ENCODE peak calls at places on chromosomes 3 and 15, in eight cellular contexts. One of them, this sample, is unnamed.

GRCh38 chr3:186598108-186598784 is 14.6 kb upstream of the AHSG start:
- DNase-seq in HFF-Myc: no peak
- DNase-seq in GM10248: no peak
- DNase-seq in psoas muscle: no peak
- DNase-seq in H1: no peak
- DNase-seq in cardiac fibroblast: peak; percentile 77
- DNase-seq in hepatocyte: peak; percentile 49
- DNase-seq in fibroblast of lung: no peak
- DNase-seq in this sample: no peak

GRCh38 chr15:43775411-43775965 is 1.3 kb downstream of the ELL3 start:
- DNase-seq in GM10248: no peak
- DNase-seq in psoas muscle: peak; percentile 66
- DNase-seq in cardiac fibroblast: no peak
- DNase-seq in hepatocyte: peak; percentile 85
- DNase-seq in H1: peak; percentile 66
- DNase-seq in HFF-Myc: peak; percentile 44
- DNase-seq in fibroblast of lung: peak; percentile 30
- DNase-seq in this sample: no peak

GRCh38 chr3:104291437-104291851 is 1075.3 kb upstream of the ALCAM start:
- DNase-seq in cardiac fibroblast: no peak
- DNase-seq in GM10248: no peak
- DNase-seq in HFF-Myc: no peak
- DNase-seq in fibroblast of lung: peak; percentile 15
- DNase-seq in hepatocyte: no peak
- DNase-seq in psoas muscle: no peak
- DNase-seq in H1: no peak
- DNase-seq in this sample: no peak

GRCh38 chr3:162738778-162739177 is 1242.2 kb downstream of the OTOL1 start:
- DNase-seq in GM10248: no peak
- DNase-seq in cardiac fibroblast: no peak
- DNase-seq in H1: no peak
- DNase-seq in psoas muscle: no peak
- DNase-seq in HFF-Myc: no peak
- DNase-seq in fibroblast of lung: no peak
- DNase-seq in hepatocyte: no peak
- DNase-seq in this sample: no peak

GRCh38 chr3:66029443-66029842 is 9.3 kb downstream of the MAGI1 start:
- DNase-seq in hepatocyte: no peak
- DNase-seq in GM10248: no peak
- DNase-seq in HFF-Myc: no peak
- DNase-seq in psoas muscle: no peak
- DNase-seq in fibroblast of lung: no peak
- DNase-seq in cardiac fibroblast: no peak
- DNase-seq in H1: no peak
- DNase-seq in this sample: no peak

GRCh38 chr15:41849204-41849603 is 10.6 kb downstream of the PLA2G4B start:
- DNase-seq in hepatocyte: no peak
- DNase-seq in fibroblast of lung: no peak
- DNase-seq in H1: no peak
- DNase-seq in cardiac fibroblast: no peak
- DNase-seq in psoas muscle: no peak
- DNase-seq in GM10248: no peak
- DNase-seq in HFF-Myc: no peak
- DNase-seq in this sample: no peak

GRCh38 chr15:34688699-34689098 is 66.1 kb downstream of the GJD2 start:
- DNase-seq in hepatocyte: no peak
- DNase-seq in H1: no peak
- DNase-seq in GM10248: no peak
- DNase-seq in cardiac fibroblast: no peak
- DNase-seq in HFF-Myc: no peak
- DNase-seq in psoas muscle: no peak
- DNase-seq in fibroblast of lung: no peak
- DNase-seq in this sample: no peak

GRCh38 chr3:15794842-15795562 is 2.8 kb downstream of the ANKRD28 start:
- DNase-seq in H1: no peak
- DNase-seq in GM10248: no peak
- DNase-seq in hepatocyte: no peak
- DNase-seq in cardiac fibroblast: peak; percentile 59
- DNase-seq in HFF-Myc: no peak
- DNase-seq in fibroblast of lung: peak; percentile 51
- DNase-seq in psoas muscle: no peak
- DNase-seq in this sample: no peak

GRCh38 chr3:58419782-58420512 is 13.7 kb downstream of the PDHB start:
- DNase-seq in hepatocyte: no peak
- DNase-seq in HFF-Myc: no peak
- DNase-seq in fibroblast of lung: peak; percentile 58
- DNase-seq in GM10248: peak; percentile 28
- DNase-seq in psoas muscle: peak; percentile 79
- DNase-seq in cardiac fibroblast: peak; percentile 79
- DNase-seq in H1: no peak
- DNase-seq in this sample: no peak

GRCh38 chr3:58424613-58425012 is 9.0 kb downstream of the PDHB start:
- DNase-seq in HFF-Myc: no peak
- DNase-seq in psoas muscle: no peak
- DNase-seq in fibroblast of lung: no peak
- DNase-seq in H1: no peak
- DNase-seq in cardiac fibroblast: no peak
- DNase-seq in hepatocyte: no peak
- DNase-seq in GM10248: no peak
- DNase-seq in this sample: no peak

GRCh38 chr3:58425782-58426181 is 7.8 kb downstream of the PDHB start:
- DNase-seq in cardiac fibroblast: no peak
- DNase-seq in HFF-Myc: no peak
- DNase-seq in H1: no peak
- DNase-seq in GM10248: no peak
- DNase-seq in hepatocyte: no peak
- DNase-seq in fibroblast of lung: no peak
- DNase-seq in psoas muscle: no peak
- DNase-seq in this sample: no peak

GRCh38 chr3:58421004-58421403 is 12.6 kb downstream of the PDHB start:
- DNase-seq in HFF-Myc: no peak
- DNase-seq in cardiac fibroblast: no peak
- DNase-seq in fibroblast of lung: no peak
- DNase-seq in hepatocyte: no peak
- DNase-seq in GM10248: no peak
- DNase-seq in H1: no peak
- DNase-seq in psoas muscle: no peak
- DNase-seq in this sample: no peak

GRCh38 chr3:58422756-58423324 is 10.8 kb downstream of the PDHB start:
- DNase-seq in HFF-Myc: no peak
- DNase-seq in H1: no peak
- DNase-seq in cardiac fibroblast: peak; percentile 70
- DNase-seq in GM10248: no peak
- DNase-seq in psoas muscle: no peak
- DNase-seq in hepatocyte: peak; percentile 32
- DNase-seq in fibroblast of lung: peak; percentile 35
- DNase-seq in this sample: no peak
- TF ChIP-seq CTCF in HFF-Myc: peak; percentile 23
- TF ChIP-seq CTCF in H1: peak; percentile 54
- TF ChIP-seq CTCF in cardiac fibroblast: peak; percentile 21
- TF ChIP-seq CTCF in GM10248: no peak
- TF ChIP-seq CTCF in psoas muscle: peak; percentile 10
- TF ChIP-seq CTCF in hepatocyte: peak; percentile 24
- TF ChIP-seq CTCF in fibroblast of lung: peak; percentile 36
- TF ChIP-seq CTCF in this sample: no peak

GRCh38 chr15:92059036-92059970 is 205.8 kb downstream of the SLCO3A1 start:
- DNase-seq in fibroblast of lung: no peak
- DNase-seq in hepatocyte: no peak
- DNase-seq in H1: no peak
- DNase-seq in psoas muscle: no peak
- DNase-seq in cardiac fibroblast: no peak
- DNase-seq in GM10248: no peak
- DNase-seq in HFF-Myc: no peak
- DNase-seq in this sample: no peak

GRCh38 chr15:92062505-92062904 is 209.0 kb downstream of the SLCO3A1 start:
- DNase-seq in H1: no peak
- DNase-seq in cardiac fibroblast: no peak
- DNase-seq in psoas muscle: no peak
- DNase-seq in fibroblast of lung: no peak
- DNase-seq in hepatocyte: no peak
- DNase-seq in GM10248: no peak
- DNase-seq in HFF-Myc: no peak
- DNase-seq in this sample: no peak

GRCh38 chr15:92056875-92057274 is 203.4 kb downstream of the SLCO3A1 start:
- DNase-seq in GM10248: no peak
- DNase-seq in cardiac fibroblast: no peak
- DNase-seq in HFF-Myc: no peak
- DNase-seq in hepatocyte: no peak
- DNase-seq in H1: no peak
- DNase-seq in fibroblast of lung: no peak
- DNase-seq in psoas muscle: no peak
- DNase-seq in this sample: no peak

GRCh38 chr15:92061511-92062200 is 208.1 kb downstream of the SLCO3A1 start:
- DNase-seq in hepatocyte: no peak
- DNase-seq in GM10248: no peak
- DNase-seq in cardiac fibroblast: no peak
- DNase-seq in fibroblast of lung: no peak
- DNase-seq in H1: no peak
- DNase-seq in HFF-Myc: no peak
- DNase-seq in psoas muscle: no peak
- DNase-seq in this sample: no peak
- TF ChIP-seq CTCF in hepatocyte: no peak
- TF ChIP-seq CTCF in GM10248: no peak
- TF ChIP-seq CTCF in cardiac fibroblast: no peak
- TF ChIP-seq CTCF in fibroblast of lung: no peak
- TF ChIP-seq CTCF in H1: no peak
- TF ChIP-seq CTCF in HFF-Myc: no peak
- TF ChIP-seq CTCF in psoas muscle: no peak
- TF ChIP-seq CTCF in this sample: no peak

GRCh38 chr15:52805351-52806283 is 15.5 kb upstream of the ONECUT1 start:
- DNase-seq in psoas muscle: peak; percentile 53
- DNase-seq in hepatocyte: no peak
- DNase-seq in cardiac fibroblast: no peak
- DNase-seq in fibroblast of lung: no peak
- DNase-seq in HFF-Myc: no peak
- DNase-seq in H1: peak; percentile 78
- DNase-seq in GM10248: no peak
- DNase-seq in this sample: no peak
- TF ChIP-seq CTCF in psoas muscle: no peak
- TF ChIP-seq CTCF in hepatocyte: no peak
- TF ChIP-seq CTCF in cardiac fibroblast: peak; percentile 11
- TF ChIP-seq CTCF in fibroblast of lung: no peak
- TF ChIP-seq CTCF in HFF-Myc: no peak
- TF ChIP-seq CTCF in H1: peak; percentile 70
- TF ChIP-seq CTCF in GM10248: no peak
- TF ChIP-seq CTCF in this sample: no peak

DNA sequence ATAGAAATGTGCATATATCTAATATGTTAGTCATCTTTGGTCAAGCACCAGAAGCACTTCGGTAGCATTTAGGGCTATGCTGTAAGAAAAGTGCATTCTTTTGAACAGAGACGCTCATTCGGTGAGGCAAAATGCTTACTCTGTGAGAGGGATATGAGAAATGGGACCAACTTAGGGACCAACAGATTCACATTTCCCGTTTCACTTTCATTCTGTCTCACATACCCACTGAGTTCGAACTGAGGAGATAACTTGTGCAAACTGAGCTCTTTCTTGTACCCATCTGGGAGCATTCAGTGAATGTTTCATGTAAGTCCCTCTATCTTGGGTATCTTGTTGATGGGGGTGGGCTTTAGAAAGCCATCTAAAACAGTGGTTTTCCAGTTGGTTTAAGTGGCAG is 135.3 kb downstream of the FEZF2 start:
- DNase-seq in cardiac fibroblast: no peak
- DNase-seq in HFF-Myc: no peak
- DNase-seq in fibroblast of lung: no peak
- DNase-seq in H1: no peak
- DNase-seq in GM10248: no peak
- DNase-seq in psoas muscle: no peak
- DNase-seq in hepatocyte: no peak
- DNase-seq in this sample: no peak
- TF ChIP-seq CTCF in cardiac fibroblast: no peak
- TF ChIP-seq CTCF in HFF-Myc: no peak
- TF ChIP-seq CTCF in fibroblast of lung: no peak
- TF ChIP-seq CTCF in H1: no peak
- TF ChIP-seq CTCF in GM10248: no peak
- TF ChIP-seq CTCF in psoas muscle: no peak
- TF ChIP-seq CTCF in hepatocyte: no peak
- TF ChIP-seq CTCF in this sample: no peak

GRCh38 chr3:150180349-150180748 is 209.7 kb upstream of the PFN2 start:
- DNase-seq in H1: no peak
- DNase-seq in cardiac fibroblast: peak; percentile 80
- DNase-seq in fibroblast of lung: peak; percentile 90
- DNase-seq in GM10248: no peak
- DNase-seq in hepatocyte: peak; percentile 49
- DNase-seq in HFF-Myc: peak; percentile 56
- DNase-seq in psoas muscle: no peak
- DNase-seq in this sample: no peak

GRCh38 chr3:150184426-150185071 is 213.9 kb upstream of the PFN2 start:
- DNase-seq in HFF-Myc: no peak
- DNase-seq in hepatocyte: peak; percentile 33
- DNase-seq in fibroblast of lung: peak; percentile 56
- DNase-seq in H1: no peak
- DNase-seq in GM10248: no peak
- DNase-seq in cardiac fibroblast: peak; percentile 33
- DNase-seq in psoas muscle: no peak
- DNase-seq in this sample: no peak

GRCh38 chr3:150177673-150178378 is 207.1 kb upstream of the PFN2 start:
- DNase-seq in GM10248: no peak
- DNase-seq in HFF-Myc: peak; percentile 50
- DNase-seq in cardiac fibroblast: peak; percentile 17
- DNase-seq in fibroblast of lung: peak; percentile 43
- DNase-seq in H1: no peak
- DNase-seq in hepatocyte: no peak
- DNase-seq in psoas muscle: no peak
- DNase-seq in this sample: no peak

GRCh38 chr3:150179330-150179729 is 208.6 kb upstream of the PFN2 start:
- DNase-seq in HFF-Myc: no peak
- DNase-seq in GM10248: no peak
- DNase-seq in fibroblast of lung: no peak
- DNase-seq in H1: no peak
- DNase-seq in psoas muscle: no peak
- DNase-seq in hepatocyte: no peak
- DNase-seq in cardiac fibroblast: no peak
- DNase-seq in this sample: no peak

DNA sequence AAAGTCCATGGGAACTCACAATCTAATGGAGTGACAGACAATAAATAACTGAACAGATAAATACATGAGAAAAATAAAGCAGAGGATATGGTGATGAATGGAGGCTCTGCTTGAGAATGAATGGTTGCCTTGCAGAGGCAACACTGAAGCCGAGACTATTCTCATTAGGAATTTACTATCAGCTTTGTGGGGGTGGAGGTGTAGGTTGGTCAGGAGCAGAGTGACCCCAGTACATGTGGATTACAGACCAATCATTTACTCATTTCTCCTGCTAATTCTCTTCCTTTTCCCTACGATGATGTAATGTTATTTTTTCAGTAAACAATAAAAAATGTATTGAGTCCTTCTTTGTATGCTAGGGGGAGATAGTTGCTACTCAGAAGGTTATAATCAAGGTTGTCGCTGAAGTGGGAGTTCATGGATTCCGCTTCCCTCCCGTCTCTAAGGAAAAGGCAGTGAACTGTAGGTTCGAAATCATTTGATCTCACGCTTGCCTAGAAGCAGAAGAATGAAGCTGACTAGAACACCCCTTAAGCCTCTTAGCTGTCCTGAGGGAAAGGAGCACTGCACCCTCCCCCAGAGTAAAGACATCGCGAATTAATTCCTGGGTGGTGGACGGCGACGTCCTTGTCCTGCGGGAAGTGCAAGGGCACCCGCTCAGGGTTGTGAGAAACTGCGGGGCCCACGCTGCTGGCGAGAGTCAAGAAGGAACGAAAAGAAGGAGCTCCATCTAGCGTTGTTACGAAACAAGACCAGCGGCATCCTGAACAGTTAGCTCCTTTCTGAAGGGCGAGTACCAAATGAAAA is 213.1 kb upstream of the PFN2 start:
- DNase-seq in hepatocyte: peak; percentile 87
- DNase-seq in psoas muscle: peak; percentile 82
- DNase-seq in HFF-Myc: peak; percentile 63
- DNase-seq in fibroblast of lung: peak; percentile 86
- DNase-seq in cardiac fibroblast: peak; percentile 84
- DNase-seq in H1: peak; percentile 74
- DNase-seq in GM10248: peak; percentile 68
- DNase-seq in this sample: peak; percentile 21
- TF ChIP-seq CTCF in hepatocyte: peak; percentile 84
- TF ChIP-seq CTCF in psoas muscle: peak; percentile 63
- TF ChIP-seq CTCF in HFF-Myc: peak; percentile 70
- TF ChIP-seq CTCF in fibroblast of lung: peak; percentile 66
- TF ChIP-seq CTCF in cardiac fibroblast: peak; percentile 67
- TF ChIP-seq CTCF in H1: peak; percentile 79
- TF ChIP-seq CTCF in GM10248: peak; percentile 74
- TF ChIP-seq CTCF in this sample: peak; percentile 87

This sample was measured in D721Med.